ENCODE peak calls at places on chromosomes 1 and 21, in four cellular contexts. R is Peyer's patch, N is anterior cingulate cortex, G is NCI-H1105 treated with DMSO at 0.1 percent for 48 hours. Y is an unnamed sample.

GRCh38 chr1:55854911-55855310 is 639.7 kb upstream of the USP24 start:
- DNase-seq in R (no peak), N (no peak), G (no peak), Y (no peak)

GRCh38 chr1:1059494-1060280 is 14.4 kb downstream of the RNF223 start:
- DNase-seq in R (peak), N (no peak), G (peak), Y (peak)

GRCh38 chr1:155127672-155128468 is at the start of gene EFNA1:
- DNase-seq in R (peak), N (no peak), G (peak), Y (peak)

GRCh38 chr1:151368745-151369610 is 3.5 kb downstream of the SELENBP1 start:
- DNase-seq in R (peak), N (no peak), G (peak), Y (peak)

GRCh38 chr1:202697038-202697437 is 13.2 kb downstream of the SYT2 start:
- DNase-seq in R (peak), N (no peak), G (no peak), Y (peak)

GRCh38 chr1:225483818-225484656 is 56.2 kb upstream of the LBR start:
- DNase-seq in R (no peak), N (no peak), G (no peak), Y (no peak)

GRCh38 chr1:30310966-30311742 is 412.2 kb downstream of the MATN1 start:
- DNase-seq in R (peak), N (no peak), G (no peak), Y (no peak)

GRCh38 chr1:27438621-27439061 is 46.2 kb downstream of the GPR3 start:
- DNase-seq in R (no peak), N (no peak), G (no peak), Y (no peak)

GRCh38 chr21:35046223-35046690 is 2.8 kb downstream of the RUNX1 start:
- DNase-seq in R (no peak), N (no peak), G (no peak), Y (no peak)

GRCh38 chr1:83026745-83027144 is 972.2 kb downstream of the TTLL7 start:
- DNase-seq in R (no peak), N (no peak), G (no peak), Y (no peak)

GRCh38 chr1:182599339-182599738 is 4.8 kb downstream of the RGS16 start:
- DNase-seq in R (no peak), N (no peak), G (no peak), Y (no peak)

GRCh38 chr1:205782627-205783470 is 7.6 kb upstream of the RAB29 start:
- DNase-seq in R (no peak), N (no peak), G (no peak), Y (no peak)

GRCh38 chr1:17535300-17535937 is 4.1 kb upstream of the ARHGEF10L start:
- DNase-seq in R (no peak), N (no peak), G (no peak), Y (no peak)

GRCh38 chr21:35924714-35925301 is 135.5 kb downstream of the SETD4 start:
- DNase-seq in R (no peak), N (no peak), G (no peak), Y (no peak)

GRCh38 chr21:44529503-44530125 is 10.4 kb downstream of the KRTAP10-1 start:
- DNase-seq in R (peak), N (no peak), G (no peak), Y (no peak)

GRCh38 chr1:54866801-54867716 is 19.9 kb downstream of the DHCR24 start:
- DNase-seq in R (peak), N (no peak), G (no peak), Y (peak)

GRCh38 chr1:41758904-41759548 is 159.7 kb downstream of the HIVEP3 start:
- DNase-seq in R (no peak), N (no peak), G (no peak), Y (no peak)

GRCh38 chr21:41250519-41250918 is 66.1 kb upstream of the FAM3B start:
- DNase-seq in R (no peak), N (no peak), G (no peak), Y (no peak)

GRCh38 chr1:172269644-172270043 is 150.8 kb upstream of the C1orf105 start:
- DNase-seq in R (no peak), N (no peak), G (no peak), Y (no peak)

GRCh38 chr1:56938636-56939035 is 27.2 kb downstream of the C8B start:
- DNase-seq in R (no peak), N (no peak), G (no peak), Y (no peak)

GRCh38 chr1:23217421-23218115 is at the start of gene HTR1D:
- DNase-seq in R (peak), N (no peak), G (peak), Y (peak)

GRCh38 chr1:172286629-172287076 is 133.8 kb upstream of the C1orf105 start:
- DNase-seq in R (no peak), N (no peak), G (no peak), Y (no peak)

GRCh38 chr1:54397090-54397591 is 9.1 kb downstream of the SSBP3 start:
- DNase-seq in R (no peak), N (no peak), G (peak), Y (no peak)

GRCh38 chr1:159855709-159856108 is 6.7 kb downstream of the VSIG8 start:
- DNase-seq in R (no peak), N (no peak), G (no peak), Y (no peak)

GRCh38 chr21:41142051-41142795 is 25.7 kb upstream of the BACE2 start:
- DNase-seq in R (no peak), N (no peak), G (no peak), Y (peak)

GRCh38 chr1:17958704-17959103 is 148.9 kb upstream of the IGSF21 start:
- DNase-seq in R (no peak), N (no peak), G (no peak), Y (no peak)

GRCh38 chr1:41418868-41419583 is 57.8 kb downstream of the FOXO6 start:
- DNase-seq in R (peak), N (no peak), G (peak), Y (no peak)

GRCh38 chr21:41482321-41482720 is 25.6 kb downstream of the TMPRSS2 start:
- DNase-seq in R (no peak), N (no peak), G (no peak), Y (no peak)

GRCh38 chr1:112637257-112638108 is 17.9 kb downstream of the CAPZA1 start:
- DNase-seq in R (no peak), N (no peak), G (no peak), Y (no peak)

GRCh38 chr1:42807056-42807668 is 9.8 kb upstream of the ERMAP start:
- DNase-seq in R (no peak), N (no peak), G (no peak), Y (no peak)

GRCh38 chr1:246659594-246660140 is 64.5 kb upstream of the SCCPDH start:
- DNase-seq in R (no peak), N (no peak), G (no peak), Y (no peak)